ENCODE peak calls at places on chromosomes 12 and 14, in nine cellular contexts. V is mucosa of descending colon; X is NCI-H1694 treated with DMSO at 0.1 percent for 48 hours; R is activated CD4-positive, alpha-beta T cell treated with anti-CD3 and anti-CD28 coated beads, Interleukin-2, amount 50 U/mL, for 4 hours; Y is stimulated activated naive B cell treated with anti-CD40 and anti-IgM and Interleukin-4, amounts not matched to agents 10 μg/mL and 1 μg/mL and 100 μg/mL, for 72 hours; D is fibroblast of villous mesenchyme; A is esophagus squamous epithelium; Q is MG63; F is G401. J is an unnamed sample.

GRCh38 chr12:30630378-30631285 is 65.0 kb downstream of the IPO8 start:
- DNase-seq in V (no peak), X (no peak), R (no peak), Y (no peak), D (no peak), A (no peak), Q (no peak), F (no peak), J (no peak)

GRCh38 chr14:73761621-73762355 is 47.6 kb upstream of the PNMA1 start:
- DNase-seq in V (peak; percentile 68), X (no peak), R (no peak), Y (no peak), D (no peak), A (no peak), Q (no peak), F (no peak), J (no peak)

GRCh38 chr12:54371328-54372112 is 7.2 kb upstream of the GPR84 start:
- DNase-seq in V (peak; percentile 71), X (no peak), R (no peak), Y (no peak), D (peak; percentile 48), A (no peak), Q (peak; percentile 75), F (no peak), J (no peak)

GRCh38 chr14:53613404-53614253 is 343.0 kb downstream of the BMP4 start:
- DNase-seq in V (no peak), X (no peak), R (no peak), Y (peak; percentile 78), D (no peak), A (no peak), Q (peak; percentile 66), F (no peak), J (no peak)

GRCh38 chr14:23571701-23572523 is 4.3 kb upstream of the AP1G2 start:
- DNase-seq in V (no peak), X (peak; percentile 46), R (no peak), Y (no peak), D (no peak), A (no peak), Q (no peak), F (no peak), J (no peak)

GRCh38 chr12:110317921-110318320 is 36.9 kb downstream of the ATP2A2 start:
- DNase-seq in V (no peak), X (no peak), R (no peak), Y (no peak), D (peak; percentile 44), A (no peak), Q (no peak), F (no peak), J (no peak)

GRCh38 chr12:93441111-93441616 is 583 bp downstream of the UBE2N start:
- DNase-seq in V (peak; percentile 76), X (no peak), R (peak; percentile 15), Y (peak; percentile 10), D (peak; percentile 29), A (no peak), Q (peak; percentile 41), F (no peak), J (no peak)

GRCh38 chr12:95942532-95943230 is at the start of gene CCDC38:
- DNase-seq in V (peak; percentile 88), X (peak; percentile 76), R (peak; percentile 77), Y (peak; percentile 80), D (peak; percentile 44), A (peak; percentile 13), Q (peak; percentile 86), F (peak; percentile 62), J (no peak)

GRCh38 chr12:117444781-117445180 is 83.4 kb upstream of the NOS1 start:
- DNase-seq in V (no peak), X (no peak), R (no peak), Y (no peak), D (no peak), A (no peak), Q (no peak), F (no peak), J (no peak)

GRCh38 chr12:120742207-120742536 is 16.5 kb downstream of the ACADS start:
- DNase-seq in V (no peak), X (no peak), R (no peak), Y (no peak), D (no peak), A (no peak), Q (no peak), F (no peak), J (no peak)

GRCh38 chr12:69130064-69130463 is 109.3 kb upstream of the CPSF6 start:
- DNase-seq in V (no peak), X (no peak), R (no peak), Y (no peak), D (no peak), A (no peak), Q (no peak), F (no peak), J (no peak)

GRCh38 chr14:70622111-70622712 is 19.5 kb upstream of the TTC9 start:
- DNase-seq in V (no peak), X (peak; percentile 68), R (peak; percentile 44), Y (peak; percentile 42), D (peak; percentile 39), A (no peak), Q (no peak), F (peak; percentile 25), J (no peak)

GRCh38 chr12:111105294-111105693 is 184.9 kb upstream of the MYL2 start:
- DNase-seq in V (no peak), X (no peak), R (no peak), Y (no peak), D (no peak), A (no peak), Q (no peak), F (no peak), J (no peak)

GRCh38 chr14:23028800-23029199 is 5.9 kb downstream of the PSMB5 start:
- DNase-seq in V (no peak), X (no peak), R (peak; percentile 12), Y (no peak), D (no peak), A (no peak), Q (no peak), F (no peak), J (no peak)

GRCh38 chr14:50363734-50364113 is 33.0 kb downstream of the CDKL1 start:
- DNase-seq in V (no peak), X (no peak), R (peak; percentile 15), Y (peak; percentile 64), D (peak; percentile 54), A (no peak), Q (peak; percentile 34), F (no peak), J (no peak)

GRCh38 chr12:109458771-109459208 is 18.3 kb downstream of the KCTD10 start:
- DNase-seq in V (no peak), X (no peak), R (no peak), Y (no peak), D (peak; percentile 69), A (no peak), Q (no peak), F (no peak), J (no peak)

GRCh38 chr12:912466-913235 is 36.8 kb downstream of the RAD52 start:
- DNase-seq in V (no peak), X (no peak), R (no peak), Y (no peak), D (no peak), A (no peak), Q (no peak), F (no peak), J (no peak)

GRCh38 chr14:20557212-20557542 is 3.7 kb downstream of the RNASE9 start:
- DNase-seq in V (no peak), X (no peak), R (no peak), Y (no peak), D (no peak), A (no peak), Q (no peak), F (no peak), J (no peak)

GRCh38 chr12:83664650-83665049 is 977.9 kb downstream of the TMTC2 start:
- DNase-seq in V (no peak), X (peak; percentile 77), R (no peak), Y (no peak), D (no peak), A (no peak), Q (no peak), F (no peak), J (no peak)